ENCODE peak calls at places on chromosomes 5 and 9, in four cellular contexts. V, A, B and R are unnamed samples.

GRCh38 chr9:120920495-120921178 is 6.0 kb downstream of the TRAF1 start:
- DNase-seq in B (no peak), A (no peak), V (no peak), R (no peak)

GRCh38 chr5:78611161-78611605 is 37.4 kb downstream of the LHFPL2 start:
- DNase-seq in B (peak; percentile 55), A (no peak), V (no peak), R (no peak)

GRCh38 chr5:98911221-98912040 is 17.4 kb downstream of the CHD1 start:
- DNase-seq in A (no peak), B (peak; percentile 67), V (no peak), R (no peak)

GRCh38 chr9:107068581-107068980 is 205.6 kb downstream of the ZNF462 start:
- DNase-seq in B (no peak), V (no peak), A (no peak), R (no peak)

GRCh38 chr5:14669975-14670374 is 5.5 kb downstream of the OTULIN start:
- DNase-seq in B (no peak), V (no peak), A (no peak), R (no peak)

GRCh38 chr5:32852535-32852934 is 141.4 kb downstream of the NPR3 start:
- DNase-seq in A (peak; percentile 67), V (peak; percentile 79), B (peak; percentile 78), R (no peak)

GRCh38 chr5:107546084-107546483 is 124.7 kb downstream of the EFNA5 start:
- DNase-seq in B (no peak), A (no peak), V (no peak), R (no peak)

GRCh38 chr9:4923141-4923540 is 61.9 kb upstream of the JAK2 start:
- DNase-seq in B (no peak), A (no peak), V (no peak), R (no peak)

GRCh38 chr5:78547171-78547570 is 101.4 kb downstream of the LHFPL2 start:
- DNase-seq in A (no peak), V (peak; percentile 94), B (no peak), R (no peak)

GRCh38 chr5:79109527-79110492 is 1.8 kb upstream of the BHMT start:
- DNase-seq in V (no peak), B (peak; percentile 55), A (peak; percentile 12), R (no peak)

GRCh38 chr5:133761606-133762005 is 149.3 kb upstream of the FSTL4 start:
- DNase-seq in B (no peak), A (no peak), V (no peak), R (no peak)

GRCh38 chr5:89243611-89244010 is 360.6 kb upstream of the MEF2C start:
- DNase-seq in B (no peak), A (no peak), V (no peak), R (no peak)

GRCh38 chr9:35158501-35159280 is 3.1 kb upstream of the UNC13B start:
- DNase-seq in A (no peak), V (no peak), B (no peak), R (no peak)

GRCh38 chr5:95734156-95734555 is 3.0 kb downstream of the RHOBTB3 start:
- DNase-seq in A (no peak), V (peak; percentile 37), B (no peak), R (no peak)
- H3K4me3 ChIP-seq in A (peak overlapping the region; percentile 97), V (peak overlapping the region; percentile 94), B (no peak overlapping the region), R (peak overlapping the region; percentile 70)

GRCh38 chr9:134660407-134660806 is 18.8 kb downstream of the COL5A1 start:
- DNase-seq in A (no peak), V (no peak), B (no peak), R (no peak)
- TF ChIP-seq CTCF in A (no peak), V (peak; percentile 80), B (peak; percentile 55), R (peak; percentile 27)

GRCh38 chr9:84669293-84670105 is at the start of gene NTRK2:
- DNase-seq in B (peak; percentile 69), A (peak; percentile 19), V (peak; percentile 16), R (peak; percentile 25)

GRCh38 chr9:84670801-84671153 is 1.2 kb downstream of the NTRK2 start:
- DNase-seq in A (no peak), B (no peak), V (no peak), R (no peak)

GRCh38 chr9:84669008-84669292 is 579 bp upstream of the NTRK2 start:
- DNase-seq in A (no peak), B (no peak), V (no peak), R (no peak)

GRCh38 chr9:84671651-84672467 is 2.3 kb downstream of the NTRK2 start:
- DNase-seq in V (no peak), A (no peak), B (no peak), R (no peak)

GRCh38 chr9:84670106-84670800 is 724 bp downstream of the NTRK2 start:
- DNase-seq in V (no peak), B (peak; percentile 80), A (no peak), R (no peak)
- H3K4me1 ChIP-seq in V (no peaks in the 10 kb centered on the region), B (peaks cover 16% of the 10 kb centered on the region), A (no peaks in the 10 kb centered on the region), R (peaks cover 19% of the 10 kb centered on the region)

GRCh38 chr9:98087420-98088354 is 31.2 kb downstream of the NANS start:
- DNase-seq in A (no peak), B (peak; percentile 75), V (peak; percentile 36), R (peak; percentile 46)
- H3K4me3 ChIP-seq in A (peak overlapping the region; percentile 58), B (no peak overlapping the region), V (no peak overlapping the region), R (peak overlapping the region; percentile 51)

GRCh38 chr5:76604838-76605237 is 18.4 kb downstream of the F2RL2 start:
- DNase-seq in A (no peak), V (peak; percentile 71), B (no peak), R (no peak)

GRCh38 chr5:76595755-76596481 is 27.3 kb downstream of the F2RL2 start:
- DNase-seq in V (no peak), A (no peak), B (no peak), R (no peak)

GRCh38 chr5:76602094-76602726 is 21.0 kb downstream of the F2RL2 start:
- DNase-seq in A (no peak), B (no peak), V (peak; percentile 59), R (no peak)

GRCh38 chr5:76606665-76607064 is 16.5 kb downstream of the F2RL2 start:
- DNase-seq in A (no peak), B (no peak), V (no peak), R (no peak)

DNA sequence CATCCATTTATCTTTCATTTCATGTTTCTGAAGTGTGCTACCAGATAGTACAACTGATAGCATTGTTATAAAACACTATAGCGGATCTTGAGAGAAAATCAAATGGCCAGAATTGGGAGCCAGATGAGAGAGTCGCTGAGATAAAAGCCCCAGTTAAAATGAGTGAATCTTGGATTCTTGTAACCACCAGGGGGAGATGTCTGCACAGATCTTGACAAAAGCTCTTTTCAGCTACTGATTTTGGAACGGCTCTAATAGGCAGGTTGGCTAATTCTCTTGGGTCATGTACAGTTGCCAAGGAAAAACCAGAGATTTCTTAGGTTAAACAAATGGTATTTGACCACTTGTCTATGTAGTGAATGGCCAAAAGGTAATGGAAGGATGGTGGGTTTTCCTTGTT is 21.7 kb downstream of the F2RL2 start:
- DNase-seq in B (peak; percentile 81), V (peak; percentile 87), A (peak; percentile 64), R (peak; percentile 57)
- TF ChIP-seq CTCF in B (peak; percentile 88), V (peak; percentile 72), A (peak; percentile 75), R (peak; percentile 81)

GRCh38 chr9:114894206-114894605 is 36.2 kb downstream of the TNFSF8 start:
- DNase-seq in A (no peak), B (no peak), V (no peak), R (no peak)
- H3K4me1 ChIP-seq in A (no peaks in the 10 kb centered on the region), B (no peaks in the 10 kb centered on the region), V (peaks cover 25% of the 10 kb centered on the region), R (no peaks in the 10 kb centered on the region)

DNA sequence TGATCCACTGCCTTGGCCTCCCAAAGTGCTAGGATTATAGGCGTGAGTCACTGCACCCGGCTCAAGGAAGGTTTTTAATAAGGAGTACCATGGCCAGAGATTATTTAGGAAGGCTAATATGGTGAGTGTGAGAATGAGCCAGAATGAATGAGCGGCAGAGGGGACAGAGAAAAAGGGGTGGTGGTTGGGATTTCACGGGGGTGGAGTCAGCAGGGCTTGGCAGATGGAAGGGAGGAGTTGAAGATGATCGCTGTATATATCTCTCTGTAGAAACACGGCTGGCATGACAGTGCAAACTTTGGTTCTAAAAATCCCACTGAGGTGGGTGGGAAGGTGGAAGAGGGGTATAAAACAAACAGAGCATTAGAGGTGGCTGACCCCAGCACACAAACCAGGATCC is 176.7 kb upstream of the TBC1D2 start:
- DNase-seq in A (no peak), V (no peak), B (no peak), R (no peak)
- H3K4me3 ChIP-seq in A (no peak overlapping the region), V (no peak overlapping the region), B (no peak overlapping the region), R (no peak overlapping the region)